ENCODE peak calls at places on chromosome 14, in seven cellular contexts. X, R, U, G, I, Q and J are unnamed samples.

GRCh38 chr14:80845877-80846276 is 95.7 kb downstream of the CEP128 start:
- DNase-seq in G (no peak), Q (no peak), R (no peak), X (no peak), I (no peak), U (peak; percentile 13), J (no peak)

GRCh38 chr14:76456200-76456599 is 80.3 kb downstream of the ESRRB start:
- DNase-seq in R (no peak), G (no peak), U (peak; percentile 18), Q (peak; percentile 75), X (peak; percentile 72), I (peak; percentile 18), J (peak; percentile 65)

GRCh38 chr14:103275000-103275399 is 59.0 kb upstream of the EIF5 start:
- DNase-seq in R (no peak), I (no peak), G (no peak), U (no peak), X (no peak), Q (no peak), J (no peak)

GRCh38 chr14:104746071-104746545 is 6.8 kb upstream of the SIVA1 start:
- DNase-seq in Q (no peak), X (no peak), I (no peak), G (no peak), R (peak; percentile 62), U (no peak), J (no peak)

GRCh38 chr14:102824832-102825231 is 47.6 kb downstream of the TRAF3 start:
- DNase-seq in I (no peak), X (no peak), G (no peak), Q (no peak), R (no peak), U (peak; percentile 85), J (no peak)

GRCh38 chr14:65006251-65006721 is 19.6 kb downstream of the FNTB start:
- DNase-seq in U (no peak), X (no peak), G (no peak), Q (no peak), I (no peak), R (no peak), J (no peak)

GRCh38 chr14:75399819-75400678 is 27.8 kb upstream of the JDP2 start:
- DNase-seq in G (no peak), R (peak; percentile 77), I (no peak), Q (peak; percentile 36), X (no peak), U (peak; percentile 96), J (no peak)

GRCh38 chr14:104983231-104983721 is 2.3 kb upstream of the CLBA1 start:
- DNase-seq in R (peak; percentile 72), I (no peak), G (no peak), Q (no peak), U (no peak), X (no peak), J (peak; percentile 53)

GRCh38 chr14:38184132-38184531 is 23.6 kb upstream of the SSTR1 start:
- DNase-seq in G (no peak), U (no peak), I (no peak), Q (no peak), R (no peak), X (no peak), J (no peak)

GRCh38 chr14:90495357-90496276 is 98.8 kb downstream of the CALM1 start:
- DNase-seq in I (no peak), R (peak; percentile 49), G (peak; percentile 33), X (peak; percentile 83), U (peak; percentile 46), Q (no peak), J (no peak)

GRCh38 chr14:63991833-63992232 is 139.0 kb downstream of the SYNE2 start:
- DNase-seq in Q (no peak), U (no peak), X (no peak), R (no peak), G (no peak), I (no peak), J (no peak)

GRCh38 chr14:63896278-63896720 is 43.5 kb downstream of the SYNE2 start:
- DNase-seq in U (peak; percentile 69), R (no peak), X (no peak), G (no peak), Q (no peak), I (no peak), J (no peak)

GRCh38 chr14:75926431-75926830 is 55.4 kb downstream of the TGFB3 start:
- DNase-seq in R (no peak), I (no peak), U (peak; percentile 88), G (no peak), X (no peak), Q (no peak), J (no peak)

GRCh38 chr14:53128303-53128702 is 24.8 kb downstream of the DDHD1 start:
- DNase-seq in I (no peak), Q (no peak), X (no peak), U (no peak), G (no peak), R (no peak), J (no peak)

GRCh38 chr14:103316723-103317122 is 17.3 kb upstream of the EIF5 start:
- DNase-seq in G (no peak), Q (no peak), X (no peak), U (no peak), I (no peak), R (no peak), J (peak; percentile 37)

GRCh38 chr14:31096255-31096654 is 70.1 kb upstream of the STRN3 start:
- DNase-seq in G (no peak), U (peak; percentile 40), I (no peak), X (no peak), Q (no peak), R (no peak), J (no peak)

GRCh38 chr14:34111505-34111904 is 160.6 kb upstream of the EGLN3 start:
- DNase-seq in I (no peak), U (no peak), G (no peak), Q (no peak), R (no peak), X (no peak), J (no peak)

GRCh38 chr14:42715316-42715715 is 1108.6 kb downstream of the LRFN5 start:
- DNase-seq in U (peak; percentile 7), I (no peak), X (no peak), R (no peak), Q (no peak), G (no peak), J (no peak)

GRCh38 chr14:31834616-31835015 is 242.5 kb upstream of the ARHGAP5 start:
- DNase-seq in U (peak; percentile 36), X (no peak), R (no peak), I (no peak), Q (no peak), G (no peak), J (no peak)

GRCh38 chr14:93994919-93995682 is 2.0 kb upstream of the CCDC197 start:
- DNase-seq in R (no peak), U (peak; percentile 94), G (no peak), X (no peak), Q (no peak), I (peak; percentile 63), J (no peak)

GRCh38 chr14:95379634-95380033 is 59.9 kb upstream of the CLMN start:
- DNase-seq in G (no peak), X (no peak), R (no peak), Q (no peak), I (no peak), U (no peak), J (no peak)

GRCh38 chr14:67941456-67942018 is 122.0 kb downstream of the RAD51B start:
- DNase-seq in R (no peak), X (no peak), Q (no peak), G (no peak), U (peak; percentile 10), I (no peak), J (no peak)

GRCh38 chr14:95098984-95099599 is 58.2 kb downstream of the DICER1 start:
- DNase-seq in I (no peak), Q (peak; percentile 60), U (peak; percentile 58), X (no peak), R (no peak), G (peak; percentile 4), J (no peak)

GRCh38 chr14:98580131-98580678 is 691.8 kb downstream of the BCL11B start:
- DNase-seq in Q (no peak), X (no peak), G (no peak), I (no peak), U (peak; percentile 37), R (no peak), J (no peak)

GRCh38 chr14:21075719-21076437 is 5.8 kb downstream of the ARHGEF40 start:
- DNase-seq in Q (no peak), U (no peak), R (no peak), G (no peak), X (peak; percentile 21), I (no peak), J (no peak)

GRCh38 chr14:102554835-102555819 is 37.3 kb upstream of the RCOR1 start:
- DNase-seq in X (peak; percentile 84), G (peak; percentile 39), U (no peak), R (peak; percentile 91), Q (no peak), I (peak; percentile 41), J (peak; percentile 79)

GRCh38 chr14:31429791-31430190 is 9.4 kb upstream of the HEATR5A start:
- DNase-seq in G (no peak), R (no peak), U (no peak), I (no peak), Q (no peak), X (no peak), J (no peak)

GRCh38 chr14:82657186-82657675 is 1123.6 kb upstream of the SEL1L start:
- DNase-seq in G (no peak), U (peak; percentile 51), X (no peak), Q (no peak), I (no peak), R (no peak), J (no peak)

GRCh38 chr14:27605298-27605697 is 1007.5 kb upstream of the NOVA1 start:
- DNase-seq in X (no peak), G (no peak), Q (no peak), R (no peak), U (no peak), I (no peak), J (no peak)

GRCh38 chr14:104509673-104510072 is 69.9 kb upstream of the C14orf180 start:
- DNase-seq in R (no peak), G (no peak), X (peak; percentile 29), U (no peak), I (no peak), Q (peak; percentile 50), J (no peak)

GRCh38 chr14:64502476-64503183 is 1.0 kb downstream of the ZBTB25 start:
- DNase-seq in G (peak; percentile 6), Q (peak; percentile 12), U (peak; percentile 78), R (peak; percentile 78), X (no peak), I (no peak), J (no peak)

GRCh38 chr14:104360522-104360921 is 219.0 kb upstream of the C14orf180 start:
- DNase-seq in Q (no peak), G (no peak), R (no peak), X (no peak), I (no peak), U (no peak), J (no peak)

GRCh38 chr14:65169351-65169750 is 67.0 kb upstream of the MAX start:
- DNase-seq in Q (no peak), I (no peak), X (peak; percentile 83), R (no peak), U (peak; percentile 50), G (no peak), J (no peak)

GRCh38 chr14:106848330-106849121 is 1322.1 kb downstream of the TMEM121 start:
- DNase-seq in Q (no peak), U (peak; percentile 73), I (no peak), X (no peak), R (no peak), G (no peak), J (no peak)